ENCODE peak calls at places on chromosomes 6 and 20, in ten cellular contexts. F is DMS153, E is occipital lobe, Z is ureter, L is anterior cingulate cortex, H is GM19239, V is Calu3, N is pulmonary artery endothelial cell, S is brain microvascular endothelial cell, D is WTC11. O is an unnamed sample.
A peak's percentile ranks its signal among the peaks of the same experiment; 100 is the strongest.

GRCh38 chr6:25519856-25520255 is 132.2 kb upstream of the SCGN start:
- DNase-seq in E (no peak), H (no peak), Z (no peak), D (no peak), L (no peak), N (no peak), V (no peak), F (no peak), S (no peak), O (no peak)

GRCh38 chr6:44012078-44012493 is 115.2 kb downstream of the MRPL14 start:
- DNase-seq in S (peak; percentile 93), N (no peak), E (no peak), D (no peak), V (peak; percentile 72), L (no peak), H (no peak), Z (no peak), F (no peak), O (no peak)

GRCh38 chr20:4613184-4613583 is 108.5 kb upstream of the PRND start:
- DNase-seq in N (no peak), E (no peak), Z (no peak), S (no peak), L (no peak), H (no peak), V (no peak), F (no peak), D (no peak), O (no peak)

GRCh38 chr6:28277746-28278145 is 3.6 kb upstream of the PGBD1 start:
- DNase-seq in D (no peak), V (no peak), S (no peak), F (no peak), E (no peak), L (no peak), Z (no peak), N (no peak), H (no peak), O (no peak)

GRCh38 chr6:36674942-36675341 is 3.6 kb upstream of the CDKN1A start:
- DNase-seq in L (no peak), S (no peak), V (no peak), F (no peak), D (no peak), N (no peak), H (no peak), Z (no peak), E (no peak), O (no peak)

GRCh38 chr20:14489544-14489943 is 152.1 kb upstream of the FLRT3 start:
- DNase-seq in V (no peak), N (no peak), Z (no peak), F (no peak), D (no peak), S (no peak), H (no peak), L (no peak), E (no peak), O (no peak)

GRCh38 chr20:17161661-17162410 is 65.0 kb upstream of the PCSK2 start:
- DNase-seq in N (no peak), V (no peak), F (no peak), S (no peak), E (no peak), H (no peak), D (no peak), L (no peak), Z (no peak), O (no peak)

GRCh38 chr20:51679254-51679921 is 88.8 kb downstream of the ATP9A start:
- DNase-seq in N (no peak), D (no peak), S (no peak), V (no peak), E (no peak), Z (no peak), F (no peak), L (no peak), H (no peak), O (no peak)

GRCh38 chr6:167546611-167547327 is 221.9 kb downstream of the TTLL2 start:
- DNase-seq in Z (peak; percentile 44), L (no peak), S (no peak), F (no peak), H (no peak), E (no peak), V (peak; percentile 54), D (no peak), N (no peak), O (no peak)

GRCh38 chr20:47274449-47275108 is 81.9 kb downstream of the ZMYND8 start:
- DNase-seq in V (peak; percentile 48), S (peak; percentile 89), D (no peak), N (peak; percentile 66), F (no peak), Z (no peak), H (peak; percentile 54), E (no peak), L (no peak), O (no peak)

GRCh38 chr6:32799168-32799567 is 17.6 kb downstream of the HLA-DOB start:
- DNase-seq in D (no peak), Z (no peak), L (no peak), E (no peak), N (no peak), V (no peak), H (no peak), F (no peak), S (no peak), O (no peak)

GRCh38 chr6:150627601-150628012 is 27.9 kb downstream of the PLEKHG1 start:
- DNase-seq in H (no peak), L (no peak), Z (no peak), N (no peak), D (no peak), F (no peak), S (no peak), V (no peak), E (no peak), O (no peak)